ENCODE peak calls at places on chromosomes 4 and X, in eight cellular contexts. One of them, this sample, is unnamed.

GRCh38 chr4:20829958-20830357 is 129.7 kb downstream of the PACRGL start:
- DNase-seq in HCT116: no peak
- DNase-seq in body of pancreas: no peak
- DNase-seq in PC-9: no peak
- DNase-seq in right lobe of liver: no peak
- DNase-seq in A549: no peak
- DNase-seq in suprapubic skin: no peak
- DNase-seq in psoas muscle: no peak
- DNase-seq in this sample: no peak

GRCh38 chrX:130625381-130625780 is 223.6 kb downstream of the RBMX2 start:
- DNase-seq in HCT116: no peak
- DNase-seq in body of pancreas: no peak
- DNase-seq in PC-9: no peak
- DNase-seq in right lobe of liver: no peak
- DNase-seq in A549: no peak
- DNase-seq in suprapubic skin: no peak
- DNase-seq in psoas muscle: no peak
- DNase-seq in this sample: no peak

GRCh38 chr4:133812236-133812635 is 389.4 kb downstream of the PABPC4L start:
- DNase-seq in HCT116: no peak
- DNase-seq in body of pancreas: no peak
- DNase-seq in PC-9: no peak
- DNase-seq in right lobe of liver: no peak
- DNase-seq in A549: no peak
- DNase-seq in suprapubic skin: no peak
- DNase-seq in psoas muscle: no peak
- DNase-seq in this sample: no peak

GRCh38 chr4:2436301-2436700 is 17.5 kb downstream of the CFAP99 start:
- DNase-seq in HCT116: no peak
- DNase-seq in body of pancreas: no peak
- DNase-seq in PC-9: no peak
- DNase-seq in right lobe of liver: no peak
- DNase-seq in A549: no peak
- DNase-seq in suprapubic skin: no peak
- DNase-seq in psoas muscle: no peak
- DNase-seq in this sample: no peak

GRCh38 chr4:119493419-119493818 is 135.2 kb downstream of the PDE5A start:
- DNase-seq in HCT116: no peak
- DNase-seq in body of pancreas: no peak
- DNase-seq in PC-9: no peak
- DNase-seq in right lobe of liver: no peak
- DNase-seq in A549: no peak
- DNase-seq in suprapubic skin: no peak
- DNase-seq in psoas muscle: no peak
- DNase-seq in this sample: no peak

GRCh38 chr4:85246055-85246454 is 228.9 kb upstream of the ARHGAP24 start:
- DNase-seq in HCT116: no peak
- DNase-seq in body of pancreas: no peak
- DNase-seq in PC-9: no peak
- DNase-seq in right lobe of liver: no peak
- DNase-seq in A549: no peak
- DNase-seq in suprapubic skin: no peak
- DNase-seq in psoas muscle: peak; percentile 9
- DNase-seq in this sample: no peak

GRCh38 chrX:122771933-122772332 is 412.1 kb upstream of the GRIA3 start:
- DNase-seq in HCT116: no peak
- DNase-seq in body of pancreas: no peak
- DNase-seq in PC-9: no peak
- DNase-seq in right lobe of liver: no peak
- DNase-seq in A549: no peak
- DNase-seq in suprapubic skin: no peak
- DNase-seq in psoas muscle: no peak
- DNase-seq in this sample: no peak

GRCh38 chrX:23333842-23334535 is 660 bp upstream of the PTCHD1 start:
- DNase-seq in HCT116: no peak
- DNase-seq in body of pancreas: no peak
- DNase-seq in PC-9: no peak
- DNase-seq in right lobe of liver: no peak
- DNase-seq in A549: no peak
- DNase-seq in suprapubic skin: no peak
- DNase-seq in psoas muscle: no peak
- DNase-seq in this sample: peak; percentile 55

GRCh38 chr4:2445571-2445970 is 23.3 kb upstream of the RNF4 start:
- DNase-seq in HCT116: no peak
- DNase-seq in body of pancreas: no peak
- DNase-seq in PC-9: no peak
- DNase-seq in right lobe of liver: no peak
- DNase-seq in A549: no peak
- DNase-seq in suprapubic skin: no peak
- DNase-seq in psoas muscle: no peak
- DNase-seq in this sample: no peak

GRCh38 chrX:150690126-150690525 is 3.1 kb upstream of the MTMR1 start:
- DNase-seq in HCT116: peak; percentile 39
- DNase-seq in body of pancreas: no peak
- DNase-seq in PC-9: peak; percentile 91
- DNase-seq in right lobe of liver: no peak
- DNase-seq in A549: no peak
- DNase-seq in suprapubic skin: no peak
- DNase-seq in psoas muscle: no peak
- DNase-seq in this sample: no peak

GRCh38 chr4:1767770-1768366 is 25.2 kb upstream of the FGFR3 start:
- DNase-seq in HCT116: no peak
- DNase-seq in body of pancreas: peak; percentile 65
- DNase-seq in PC-9: no peak
- DNase-seq in right lobe of liver: no peak
- DNase-seq in A549: peak; percentile 87
- DNase-seq in suprapubic skin: no peak
- DNase-seq in psoas muscle: no peak
- DNase-seq in this sample: no peak

GRCh38 chr4:168845897-168846296 is 164.2 kb downstream of the CBR4 start:
- DNase-seq in HCT116: no peak
- DNase-seq in body of pancreas: no peak
- DNase-seq in PC-9: no peak
- DNase-seq in right lobe of liver: no peak
- DNase-seq in A549: no peak
- DNase-seq in suprapubic skin: no peak
- DNase-seq in psoas muscle: no peak
- DNase-seq in this sample: no peak

GRCh38 chrX:40885984-40886383 is 150.6 kb upstream of the MED14 start:
- DNase-seq in HCT116: no peak
- DNase-seq in body of pancreas: no peak
- DNase-seq in PC-9: no peak
- DNase-seq in right lobe of liver: no peak
- DNase-seq in A549: no peak
- DNase-seq in suprapubic skin: no peak
- DNase-seq in psoas muscle: no peak
- DNase-seq in this sample: no peak

GRCh38 chrX:40883021-40883619 is 147.8 kb upstream of the MED14 start:
- DNase-seq in HCT116: no peak
- DNase-seq in body of pancreas: no peak
- DNase-seq in PC-9: no peak
- DNase-seq in right lobe of liver: no peak
- DNase-seq in A549: no peak
- DNase-seq in suprapubic skin: no peak
- DNase-seq in psoas muscle: no peak
- DNase-seq in this sample: no peak

GRCh38 chrX:40893251-40893910 is 158.0 kb upstream of the MED14 start:
- DNase-seq in HCT116: no peak
- DNase-seq in body of pancreas: no peak
- DNase-seq in PC-9: no peak
- DNase-seq in right lobe of liver: no peak
- DNase-seq in A549: no peak
- DNase-seq in suprapubic skin: no peak
- DNase-seq in psoas muscle: no peak
- DNase-seq in this sample: no peak

GRCh38 chrX:40891798-40892197 is 156.5 kb upstream of the MED14 start:
- DNase-seq in HCT116: no peak
- DNase-seq in body of pancreas: no peak
- DNase-seq in PC-9: no peak
- DNase-seq in right lobe of liver: no peak
- DNase-seq in A549: no peak
- DNase-seq in suprapubic skin: no peak
- DNase-seq in psoas muscle: no peak
- DNase-seq in this sample: no peak

DNA sequence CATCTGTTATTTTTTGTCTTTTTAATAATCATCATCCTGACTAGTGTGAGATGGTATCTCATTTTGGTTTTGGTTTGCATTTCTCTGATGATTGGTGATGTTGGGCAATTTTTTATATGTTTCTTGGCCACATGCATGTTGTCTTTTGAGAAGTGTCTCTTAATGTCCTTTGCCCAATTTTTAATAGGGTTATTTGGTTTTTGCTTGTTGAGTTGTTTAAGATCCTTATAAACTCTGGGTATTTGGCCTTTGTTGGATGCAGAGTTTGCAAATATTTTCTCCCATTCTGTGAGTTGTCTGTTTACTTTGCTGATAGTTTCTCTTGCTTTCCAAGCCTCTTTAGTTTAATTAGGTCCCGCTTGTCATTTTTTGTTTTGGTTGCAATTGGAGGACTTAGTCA is 152.1 kb upstream of the MED14 start:
- DNase-seq in HCT116: no peak
- DNase-seq in body of pancreas: no peak
- DNase-seq in PC-9: no peak
- DNase-seq in right lobe of liver: no peak
- DNase-seq in A549: no peak
- DNase-seq in suprapubic skin: no peak
- DNase-seq in psoas muscle: no peak
- DNase-seq in this sample: no peak
- H3K4me3 ChIP-seq in HCT116: no peak overlapping the region
- H3K4me3 ChIP-seq in body of pancreas: no peak overlapping the region
- H3K4me3 ChIP-seq in PC-9: no peak overlapping the region
- H3K4me3 ChIP-seq in right lobe of liver: no peak overlapping the region
- H3K4me3 ChIP-seq in A549: no peak overlapping the region
- H3K4me3 ChIP-seq in suprapubic skin: no peak overlapping the region
- H3K4me3 ChIP-seq in psoas muscle: no peak overlapping the region
- H3K4me3 ChIP-seq in this sample: no peak overlapping the region

DNA sequence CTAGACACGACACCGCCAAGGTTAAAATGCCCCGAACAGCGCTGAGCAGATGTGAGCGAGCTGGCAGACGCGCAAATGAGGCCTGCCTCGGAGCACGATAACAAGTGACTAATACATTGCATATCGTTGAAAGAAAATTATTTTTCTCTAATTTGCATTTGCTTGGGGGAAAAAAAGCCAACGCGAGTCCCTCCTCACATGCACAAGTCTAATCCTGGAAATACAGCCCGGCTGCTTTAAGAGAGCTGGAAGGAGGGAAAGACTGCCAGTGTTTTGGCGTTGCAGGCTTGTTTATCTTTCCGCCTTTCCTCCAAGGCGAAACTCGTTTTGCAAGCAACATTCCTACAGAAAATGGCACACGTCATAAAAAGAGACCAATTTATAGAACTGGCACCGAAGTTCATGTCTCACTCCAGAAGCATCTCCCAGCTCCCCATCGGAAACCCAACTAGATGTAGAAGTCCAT is 12.6 kb downstream of the BCOR start:
- DNase-seq in HCT116: no peak
- DNase-seq in body of pancreas: peak; percentile 53
- DNase-seq in PC-9: peak; percentile 80
- DNase-seq in right lobe of liver: no peak
- DNase-seq in A549: no peak
- DNase-seq in suprapubic skin: no peak
- DNase-seq in psoas muscle: no peak
- DNase-seq in this sample: no peak
- H3K4me1 ChIP-seq in HCT116: peaks cover 65% of the 10 kb centered on the region
- H3K4me1 ChIP-seq in body of pancreas: peaks cover 90% of the 10 kb centered on the region
- H3K4me1 ChIP-seq in PC-9: peaks cover 10% of the 10 kb centered on the region
- H3K4me1 ChIP-seq in right lobe of liver: no peaks in the 10 kb centered on the region
- H3K4me1 ChIP-seq in A549: peaks cover 46% of the 10 kb centered on the region
- H3K4me1 ChIP-seq in suprapubic skin: peaks cover 65% of the 10 kb centered on the region
- H3K4me1 ChIP-seq in psoas muscle: peaks cover 27% of the 10 kb centered on the region
- H3K4me1 ChIP-seq in this sample: peaks cover 18% of the 10 kb centered on the region

DNA sequence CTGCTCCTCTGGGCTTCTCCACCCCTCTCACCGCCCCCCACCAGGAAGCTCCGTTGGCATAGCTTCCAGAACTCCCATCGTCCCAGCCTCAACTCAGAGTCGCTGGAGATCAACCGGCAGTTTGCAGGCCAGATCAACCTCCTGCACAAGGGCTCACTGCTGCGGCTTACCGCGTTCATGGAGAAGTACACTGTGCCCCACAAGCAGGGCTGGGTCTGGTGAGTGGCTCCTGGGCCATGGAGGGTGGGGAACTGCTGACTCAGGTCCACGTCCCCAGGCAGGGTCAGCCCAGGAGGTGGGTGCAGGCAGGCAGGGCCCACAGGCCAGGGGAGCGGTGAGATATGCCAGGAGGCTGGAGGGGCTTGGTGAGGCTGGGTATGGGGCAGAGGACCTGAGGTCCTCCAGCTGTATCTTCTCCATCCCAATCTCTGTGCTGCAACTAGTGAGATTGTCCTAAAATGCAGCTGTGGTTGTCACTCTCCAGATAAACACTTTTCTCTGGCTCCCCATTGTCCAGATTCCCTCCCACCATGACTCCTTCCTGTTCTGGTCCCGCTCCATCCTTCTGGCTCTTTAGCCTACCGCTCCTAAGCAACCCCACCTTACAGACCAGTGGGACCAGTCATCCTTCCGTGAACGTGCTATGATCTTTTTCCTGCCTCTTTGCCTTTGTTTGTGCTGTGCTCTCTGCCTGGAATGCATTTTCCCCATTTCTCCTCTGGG is 71.9 kb downstream of the STARD8 start:
- DNase-seq in HCT116: no peak
- DNase-seq in body of pancreas: peak; percentile 3
- DNase-seq in PC-9: no peak
- DNase-seq in right lobe of liver: peak; percentile 21
- DNase-seq in A549: no peak
- DNase-seq in suprapubic skin: no peak
- DNase-seq in psoas muscle: no peak
- DNase-seq in this sample: no peak
- H3K9me3 ChIP-seq in HCT116: no peaks in the 10 kb centered on the region
- H3K9me3 ChIP-seq in body of pancreas: no peaks in the 10 kb centered on the region
- H3K9me3 ChIP-seq in PC-9: no peaks in the 10 kb centered on the region
- H3K9me3 ChIP-seq in right lobe of liver: no peaks in the 10 kb centered on the region
- H3K9me3 ChIP-seq in A549: no peaks in the 10 kb centered on the region
- H3K9me3 ChIP-seq in suprapubic skin: no peaks in the 10 kb centered on the region
- H3K9me3 ChIP-seq in psoas muscle: no peaks in the 10 kb centered on the region
- H3K9me3 ChIP-seq in this sample: no peaks in the 10 kb centered on the region

GRCh38 chrX:12979011-12979629 is 4.2 kb downstream of the TMSB4X start:
- DNase-seq in HCT116: no peak
- DNase-seq in body of pancreas: no peak
- DNase-seq in PC-9: no peak
- DNase-seq in right lobe of liver: no peak
- DNase-seq in A549: no peak
- DNase-seq in suprapubic skin: no peak
- DNase-seq in psoas muscle: no peak
- DNase-seq in this sample: no peak

GRCh38 chrX:12975999-12976558 is 1.2 kb downstream of the TMSB4X start:
- DNase-seq in HCT116: no peak
- DNase-seq in body of pancreas: peak; percentile 30
- DNase-seq in PC-9: peak; percentile 49
- DNase-seq in right lobe of liver: peak; percentile 54
- DNase-seq in A549: peak; percentile 55
- DNase-seq in suprapubic skin: no peak
- DNase-seq in psoas muscle: peak; percentile 34
- DNase-seq in this sample: peak; percentile 74

GRCh38 chrX:12979630-12980015 is 4.7 kb downstream of the TMSB4X start:
- DNase-seq in HCT116: no peak
- DNase-seq in body of pancreas: no peak
- DNase-seq in PC-9: no peak
- DNase-seq in right lobe of liver: no peak
- DNase-seq in A549: no peak
- DNase-seq in suprapubic skin: no peak
- DNase-seq in psoas muscle: no peak
- DNase-seq in this sample: no peak

GRCh38 chrX:12978205-12979010 is 3.5 kb downstream of the TMSB4X start:
- DNase-seq in HCT116: no peak
- DNase-seq in body of pancreas: peak; percentile 58
- DNase-seq in PC-9: peak; percentile 71
- DNase-seq in right lobe of liver: no peak
- DNase-seq in A549: no peak
- DNase-seq in suprapubic skin: no peak
- DNase-seq in psoas muscle: no peak
- DNase-seq in this sample: peak; percentile 78

GRCh38 chrX:12977761-12978204 is 2.9 kb downstream of the TMSB4X start:
- DNase-seq in HCT116: no peak
- DNase-seq in body of pancreas: no peak
- DNase-seq in PC-9: peak; percentile 55
- DNase-seq in right lobe of liver: no peak
- DNase-seq in A549: no peak
- DNase-seq in suprapubic skin: no peak
- DNase-seq in psoas muscle: no peak
- DNase-seq in this sample: no peak
- H3K4me3 ChIP-seq in HCT116: no peak overlapping the region
- H3K4me3 ChIP-seq in body of pancreas: no peak overlapping the region
- H3K4me3 ChIP-seq in PC-9: peak overlapping the region; percentile 99
- H3K4me3 ChIP-seq in right lobe of liver: peak overlapping the region; percentile 73
- H3K4me3 ChIP-seq in A549: peak overlapping the region; percentile 94
- H3K4me3 ChIP-seq in suprapubic skin: peak overlapping the region; percentile 65
- H3K4me3 ChIP-seq in psoas muscle: peak overlapping the region; percentile 73
- H3K4me3 ChIP-seq in this sample: peak overlapping the region; percentile 81

This sample was measured in right cardiac atrium.